ENCODE peak calls at places on chromosome 14, in seven cellular contexts. M is lung, S is choroid plexus epithelial cell, T is GM20000, I is GM06990, U is AG04450, H is colonic mucosa. L is an unnamed sample.

GRCh38 chr14:79011091-79011919 is 841.1 kb downstream of the NRXN3 start:
- DNase-seq in S (peak), U (peak), H (peak), I (no peak), T (peak), M (no peak), L (peak)

GRCh38 chr14:71511152-71511551 is 421.1 kb upstream of the RGS6 start:
- DNase-seq in S (no peak), T (no peak), U (no peak), H (no peak), M (no peak), I (no peak), L (no peak)

GRCh38 chr14:31965735-31966598 is 111.1 kb upstream of the ARHGAP5 start:
- DNase-seq in T (no peak), U (no peak), M (no peak), S (peak), H (no peak), I (no peak), L (no peak)

GRCh38 chr14:59187802-59188460 is 536 bp upstream of the DAAM1 start:
- DNase-seq in U (no peak), T (peak), S (no peak), H (peak), I (no peak), M (no peak), L (no peak)

GRCh38 chr14:69263364-69263763 is 3.4 kb downstream of the GALNT16 start:
- DNase-seq in H (no peak), I (no peak), M (no peak), T (no peak), S (peak), U (peak), L (no peak)

GRCh38 chr14:100677152-100677924 is 49.4 kb upstream of the DLK1 start:
- DNase-seq in U (no peak), I (no peak), T (no peak), S (peak), M (no peak), H (no peak), L (no peak)

GRCh38 chr14:105069887-105070759 is 4.9 kb upstream of the GPR132 start:
- DNase-seq in I (peak), T (peak), M (no peak), H (no peak), U (no peak), S (no peak), L (peak)

GRCh38 chr14:95311752-95312151 is 8.0 kb downstream of the CLMN start:
- DNase-seq in M (no peak), U (no peak), I (no peak), H (no peak), S (no peak), T (no peak), L (no peak)

GRCh38 chr14:70018713-70019201 is 139.5 kb downstream of the SMOC1 start:
- DNase-seq in T (peak), U (no peak), I (no peak), H (peak), S (peak), M (no peak), L (no peak)

GRCh38 chr14:72645706-72646105 is 248.2 kb downstream of the DPF3 start:
- DNase-seq in H (no peak), M (no peak), I (no peak), T (no peak), S (no peak), U (no peak), L (no peak)

GRCh38 chr14:72643317-72643801 is 250.5 kb downstream of the DPF3 start:
- DNase-seq in U (peak), T (no peak), I (no peak), H (no peak), S (peak), M (no peak), L (no peak)

GRCh38 chr14:72646861-72647528 is 246.9 kb downstream of the DPF3 start:
- DNase-seq in U (no peak), M (no peak), S (peak), I (no peak), H (no peak), T (no peak), L (no peak)

GRCh38 chr14:72644038-72644437 is 249.9 kb downstream of the DPF3 start:
- DNase-seq in M (no peak), S (no peak), H (no peak), T (no peak), I (no peak), U (no peak), L (no peak)

GRCh38 chr14:72644758-72645489 is 249.0 kb downstream of the DPF3 start:
- DNase-seq in H (no peak), U (no peak), T (no peak), M (no peak), S (no peak), I (no peak), L (no peak)
- TF ChIP-seq CTCF in H (no peak), U (no peak), T (no peak), M (no peak), S (no peak), I (peak), L (no peak)

DNA sequence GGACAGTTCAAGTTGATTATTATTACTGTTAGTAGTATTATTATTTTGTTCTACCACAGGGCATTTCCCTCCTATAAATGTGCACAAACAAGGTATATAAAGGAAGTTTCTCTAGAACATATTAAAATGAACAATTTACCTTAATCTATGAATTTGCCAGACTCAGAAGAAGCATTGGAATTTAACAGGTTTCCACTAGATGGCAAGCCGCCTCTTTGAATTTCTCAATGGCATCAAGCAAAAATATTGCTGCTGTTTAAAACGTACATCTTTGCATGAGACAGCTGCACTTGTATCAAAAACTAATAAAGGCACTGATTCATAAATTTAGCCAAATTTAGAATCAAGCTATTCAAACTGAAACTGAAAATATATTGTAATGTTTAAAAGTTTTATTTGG is 34.6 kb upstream of the MIS18BP1 start:
- DNase-seq in S (peak), H (no peak), T (no peak), U (no peak), M (no peak), I (no peak), L (no peak)
- TF ChIP-seq CTCF in S (no peak), H (no peak), T (no peak), U (no peak), M (no peak), I (no peak), L (no peak)

GRCh38 chr14:33432407-33433023 is 493.8 kb downstream of the NPAS3 start:
- DNase-seq in I (no peak), T (no peak), U (no peak), S (peak), M (peak), H (no peak), L (no peak)
- TF ChIP-seq CTCF in I (peak), T (peak), U (peak), S (peak), M (no peak), H (peak), L (peak)

DNA sequence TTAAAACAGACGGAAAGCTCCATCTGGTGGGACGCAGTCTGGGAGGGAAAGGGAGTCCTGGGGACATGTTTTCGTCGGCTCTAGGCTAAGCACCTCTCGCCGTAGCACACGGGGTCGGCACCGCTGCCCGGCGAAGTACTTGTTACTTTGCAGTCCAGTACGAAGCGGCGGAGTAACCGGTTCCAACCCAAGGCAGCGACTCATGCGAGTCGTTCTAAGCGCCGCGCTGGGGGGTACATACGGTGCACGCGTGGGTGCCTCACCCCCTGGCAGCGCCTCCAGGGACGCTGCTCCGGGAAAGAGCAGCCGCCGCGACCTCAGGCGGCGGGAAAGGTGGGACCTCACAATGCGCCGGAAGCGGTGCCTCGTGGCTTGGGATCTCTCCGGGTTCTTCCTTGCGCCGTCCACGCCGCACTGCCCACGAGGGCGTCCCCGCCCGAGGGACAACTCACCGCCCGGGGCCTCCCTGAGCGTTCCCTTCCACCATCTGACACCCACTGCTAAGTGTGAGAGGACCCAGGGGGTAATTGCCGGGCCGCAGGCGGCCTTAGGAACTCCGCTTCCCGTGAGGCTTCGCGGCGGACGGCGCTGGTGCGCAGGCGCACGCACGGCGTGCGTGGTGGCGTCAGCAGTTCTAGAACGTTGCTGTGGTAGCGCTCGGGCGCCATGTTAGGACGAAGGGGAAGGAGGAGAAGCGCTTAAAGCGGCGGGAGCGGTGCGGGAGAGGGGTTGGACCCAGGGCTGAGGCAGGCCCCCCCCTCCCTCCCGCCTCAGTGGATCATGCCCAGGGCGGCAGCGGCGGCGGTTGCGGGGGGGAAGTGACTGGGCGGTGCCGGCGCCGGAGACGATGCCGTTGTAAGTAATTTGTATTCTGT is at the start of gene PAPOLA:
- DNase-seq in U (peak), T (peak), H (peak), S (peak), I (peak), M (peak), L (peak)
- TF ChIP-seq CTCF in U (no peak), T (no peak), H (no peak), S (no peak), I (peak), M (no peak), L (peak)

GRCh38 chr14:51242545-51243490 is 2.8 kb downstream of the TMX1 start:
- DNase-seq in U (no peak), S (no peak), H (no peak), M (no peak), I (no peak), T (no peak), L (no peak)

GRCh38 chr14:51236314-51236713 is 3.7 kb upstream of the TMX1 start:
- DNase-seq in U (no peak), M (no peak), I (no peak), S (peak), H (no peak), T (no peak), L (no peak)

GRCh38 chr14:51240804-51241380 is 845 bp downstream of the TMX1 start:
- DNase-seq in T (no peak), H (no peak), S (no peak), I (no peak), M (no peak), U (no peak), L (no peak)

GRCh38 chr14:51244591-51244990 is 4.5 kb downstream of the TMX1 start:
- DNase-seq in M (no peak), U (no peak), T (no peak), I (no peak), S (no peak), H (no peak), L (no peak)

GRCh38 chr14:51239813-51240803 is at the start of gene TMX1:
- DNase-seq in S (peak), T (peak), I (peak), M (peak), U (peak), H (peak), L (peak)
- TF ChIP-seq CTCF in S (peak), T (no peak), I (peak), M (no peak), U (peak), H (no peak), L (no peak)